ENCODE peak calls at places on chromosomes 1 and 21, in seven cellular contexts. V is brain microvascular endothelial cell, N is AG10803, A is stomach, C is heart left ventricle, G is Karpas-422, J is hepatocyte. P is an unnamed sample.
A peak's percentile ranks its signal among the peaks of the same experiment; 100 is the strongest.

GRCh38 chr1:188023206-188023605 is 1194.5 kb downstream of the PLA2G4A start:
- DNase-seq in A (no peak), N (no peak), J (no peak), C (no peak), G (no peak), V (peak; percentile 11), P (peak; percentile 21)

GRCh38 chr21:41683815-41684214 is 83.0 kb downstream of the RIPK4 start:
- DNase-seq in J (no peak), G (no peak), V (no peak), C (no peak), N (no peak), A (no peak), P (no peak)

GRCh38 chr1:23957096-23957495 is 2.5 kb upstream of the PNRC2 start:
- DNase-seq in V (no peak), C (no peak), A (peak; percentile 86), J (peak; percentile 28), N (no peak), G (no peak), P (no peak)

GRCh38 chr21:45519182-45519581 is 23.1 kb downstream of the SLC19A1 start:
- DNase-seq in C (no peak), G (no peak), J (no peak), A (no peak), N (no peak), V (no peak), P (no peak)

GRCh38 chr21:36122977-36123376 is 11.9 kb upstream of the CBR3 start:
- DNase-seq in C (no peak), G (peak; percentile 39), V (no peak), N (no peak), J (no peak), A (no peak), P (no peak)

GRCh38 chr1:54774820-54775498 is 10.6 kb upstream of the PARS2 start:
- DNase-seq in J (no peak), C (no peak), A (no peak), G (peak; percentile 91), N (no peak), V (peak; percentile 6), P (no peak)

GRCh38 chr1:187621961-187622360 is 793.2 kb downstream of the PLA2G4A start:
- DNase-seq in C (no peak), J (no peak), V (no peak), G (no peak), N (no peak), A (no peak), P (no peak)

GRCh38 chr21:39710866-39711265 is 34.1 kb upstream of the IGSF5 start:
- DNase-seq in J (no peak), V (no peak), A (no peak), N (no peak), G (no peak), C (no peak), P (no peak)

GRCh38 chr21:44424608-44425306 is 30.6 kb upstream of the LRRC3 start:
- DNase-seq in C (no peak), N (no peak), V (no peak), J (no peak), G (no peak), A (no peak), P (no peak)

GRCh38 chr1:84078108-84078823 is 65.8 kb upstream of the PRKACB start:
- DNase-seq in G (peak; percentile 50), A (no peak), N (peak; percentile 43), C (peak; percentile 43), J (peak; percentile 36), V (no peak), P (peak; percentile 57)

GRCh38 chr1:229762891-229763290 is 136.8 kb downstream of the URB2 start:
- DNase-seq in A (no peak), C (no peak), V (no peak), G (no peak), J (no peak), N (no peak), P (no peak)

GRCh38 chr1:55727010-55727409 is 511.8 kb upstream of the USP24 start:
- DNase-seq in N (peak; percentile 91), J (no peak), V (peak; percentile 50), C (no peak), G (no peak), A (no peak), P (peak; percentile 55)

GRCh38 chr21:15839026-15839425 is 109.2 kb downstream of the USP25 start:
- DNase-seq in V (no peak), A (no peak), N (no peak), J (no peak), G (no peak), C (no peak), P (no peak)

DNA sequence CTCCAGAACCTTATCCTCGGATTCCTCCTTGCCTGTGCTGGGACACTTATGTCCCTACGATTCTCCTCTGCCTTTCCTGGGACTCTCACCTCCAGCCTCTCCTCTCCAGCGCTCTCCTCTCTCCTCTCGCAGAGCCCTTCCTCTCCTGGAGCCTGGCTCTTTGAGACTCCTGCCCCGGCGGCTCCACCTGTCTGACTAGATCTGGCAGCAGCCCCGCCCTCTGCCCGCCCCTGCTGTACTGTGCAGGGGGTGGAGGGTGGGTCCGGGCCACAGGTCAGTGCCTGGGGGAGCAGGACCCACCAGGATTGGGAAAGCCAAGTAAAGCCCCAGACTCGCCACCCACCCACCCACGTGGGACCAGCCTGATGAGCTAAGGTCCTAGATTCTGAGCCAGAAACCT is 1.6 kb downstream of the ELOVL1 start:
- DNase-seq in G (peak; percentile 69), A (peak; percentile 84), C (peak; percentile 34), N (no peak), V (no peak), J (peak; percentile 84), P (no peak)
- H3K4me3 ChIP-seq in G (peak overlapping the region; percentile 94), A (peak overlapping the region; percentile 75), C (no peak overlapping the region), N (peak overlapping the region; percentile 92), V (peak overlapping the region; percentile 82), J (no peak overlapping the region), P (peak overlapping the region; percentile 85)

GRCh38 chr1:205286335-205286950 is 35.1 kb downstream of the NUAK2 start:
- DNase-seq in J (no peak), N (peak; percentile 51), V (peak; percentile 65), G (no peak), A (peak; percentile 40), C (no peak), P (peak; percentile 18)
- H3K4me3 ChIP-seq in J (no peak overlapping the region), N (no peak overlapping the region), V (no peak overlapping the region), G (peak overlapping the region; percentile 24), A (no peak overlapping the region), C (no peak overlapping the region), P (no peak overlapping the region)

DNA sequence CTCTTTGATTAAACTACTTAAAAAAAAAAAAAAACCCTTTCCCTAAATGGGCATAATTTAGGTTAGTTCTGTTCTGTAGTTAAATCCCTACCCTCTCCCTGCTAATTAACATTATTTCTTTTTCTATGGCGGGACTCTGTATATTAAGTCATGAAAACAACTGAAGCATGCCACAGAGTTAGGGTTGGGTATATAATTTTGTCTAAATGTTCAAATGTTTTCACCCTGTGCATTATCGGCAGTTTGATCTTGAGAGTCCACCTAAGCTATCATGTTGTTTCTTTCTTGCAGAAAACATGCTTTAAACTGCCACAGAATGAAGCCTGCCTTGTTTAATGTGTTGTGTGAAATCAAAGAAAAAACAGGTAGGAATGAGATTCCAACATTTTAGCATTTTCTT is 4.0 kb downstream of the PBX1 start:
- DNase-seq in N (no peak), C (no peak), V (no peak), A (no peak), J (no peak), G (no peak), P (no peak)
- H3K4me3 ChIP-seq in N (peak overlapping the region; percentile 71), C (peak overlapping the region; percentile 72), V (peak overlapping the region; percentile 74), A (peak overlapping the region; percentile 89), J (peak overlapping the region; percentile 31), G (no peak overlapping the region), P (peak overlapping the region; percentile 94)

GRCh38 chr1:25566730-25567341 is 23.4 kb downstream of the LDLRAP1 start:
- DNase-seq in G (peak; percentile 53), V (peak; percentile 84), A (no peak), N (peak; percentile 92), C (peak; percentile 68), J (peak; percentile 55), P (peak; percentile 77)
- H3K4me3 ChIP-seq in G (no peak overlapping the region), V (no peak overlapping the region), A (no peak overlapping the region), N (peak overlapping the region; percentile 37), C (no peak overlapping the region), J (no peak overlapping the region), P (no peak overlapping the region)

GRCh38 chr1:110551278-110551809 is 32.4 kb upstream of the KCNA10 start:
- DNase-seq in V (no peak), A (no peak), J (no peak), G (no peak), C (no peak), N (no peak), P (no peak)

GRCh38 chr1:110557481-110557880 is 38.5 kb upstream of the KCNA10 start:
- DNase-seq in N (no peak), C (no peak), V (no peak), A (no peak), G (no peak), J (no peak), P (no peak)

GRCh38 chr1:110556471-110556807 is 37.5 kb upstream of the KCNA10 start:
- DNase-seq in A (no peak), V (no peak), N (no peak), J (no peak), C (no peak), G (no peak), P (no peak)

GRCh38 chr1:110555807-110556470 is 37.0 kb upstream of the KCNA10 start:
- DNase-seq in C (peak; percentile 80), A (no peak), N (no peak), G (no peak), V (no peak), J (no peak), P (no peak)

DNA sequence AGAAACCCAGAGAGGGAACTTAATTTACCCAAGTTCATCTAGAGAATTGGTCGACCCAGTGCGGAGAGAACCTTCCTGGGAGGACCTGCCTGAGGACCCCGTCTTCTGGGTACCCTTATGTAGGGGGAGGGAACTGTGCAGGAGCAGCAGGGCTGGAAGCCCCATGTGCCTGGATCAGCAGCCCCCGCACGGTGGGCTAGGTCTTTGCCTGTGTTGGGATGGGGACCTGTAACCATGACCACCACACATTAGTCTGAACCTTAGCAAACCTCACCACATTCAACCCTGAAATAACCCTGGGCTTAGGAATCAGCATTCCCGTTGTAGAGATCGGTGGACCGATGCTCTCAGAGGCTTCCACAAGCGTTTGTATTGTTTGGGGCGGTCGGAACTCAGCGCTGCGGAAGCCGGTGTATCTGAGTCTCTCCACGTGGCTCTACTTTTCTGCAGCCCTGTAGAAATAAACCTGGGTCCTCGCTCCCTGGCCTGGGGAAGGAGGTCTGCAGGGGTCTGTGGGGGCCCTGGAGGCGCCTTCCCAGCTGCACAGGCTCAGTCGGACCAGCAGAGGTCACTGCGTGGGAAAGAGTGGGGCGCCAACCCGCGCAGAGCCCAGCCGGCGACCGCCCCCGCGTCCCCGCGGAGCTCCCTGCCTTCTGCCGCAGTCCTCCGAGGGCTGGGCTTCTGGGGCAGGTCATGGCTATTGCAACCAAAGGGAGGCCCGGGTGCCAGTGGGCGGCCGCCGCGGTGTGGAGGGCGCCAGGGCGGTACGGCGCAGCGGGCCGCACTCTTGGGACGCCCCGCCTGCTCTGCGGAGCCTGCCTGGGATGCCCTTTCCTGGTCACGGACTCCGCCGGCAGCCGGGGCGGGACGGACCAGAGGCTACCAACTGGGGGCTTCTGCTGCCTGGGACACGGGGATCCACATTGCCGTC is 36.2 kb upstream of the KCNA10 start:
- DNase-seq in N (peak; percentile 12), A (peak; percentile 53), G (no peak), C (peak; percentile 60), V (no peak), J (peak; percentile 63), P (peak; percentile 61)
- H3K4me3 ChIP-seq in N (no peak overlapping the region), A (peak overlapping the region; percentile 43), G (no peak overlapping the region), C (peak overlapping the region; percentile 47), V (no peak overlapping the region), J (no peak overlapping the region), P (no peak overlapping the region)

P was measured in foreskin fibroblast.